ENCODE peak calls at places on chromosomes 2 and 18, in four cellular contexts. One of them, this sample, is unnamed.
A peak's percentile ranks its signal among the peaks of the same experiment; 100 is the strongest.

GRCh38 chr2:85524567-85524923 is 14.4 kb upstream of the MAT2A start:
- DNase-seq in gastrocnemius medialis: no peak
- DNase-seq in ovary: no peak
- DNase-seq in fibroblast of lung: no peak
- DNase-seq in this sample: peak; percentile 78

GRCh38 chr2:166239548-166239947 is 111.7 kb upstream of the SCN1A start:
- DNase-seq in gastrocnemius medialis: no peak
- DNase-seq in ovary: no peak
- DNase-seq in fibroblast of lung: peak; percentile 96
- DNase-seq in this sample: no peak

GRCh38 chr18:74476154-74476553 is 19.0 kb upstream of the DIPK1C start:
- DNase-seq in gastrocnemius medialis: no peak
- DNase-seq in ovary: no peak
- DNase-seq in fibroblast of lung: no peak
- DNase-seq in this sample: no peak

GRCh38 chr2:11111811-11112425 is 43.3 kb upstream of the SLC66A3 start:
- DNase-seq in gastrocnemius medialis: no peak
- DNase-seq in ovary: no peak
- DNase-seq in fibroblast of lung: peak; percentile 25
- DNase-seq in this sample: no peak

GRCh38 chr18:25726278-25726677 is 364.1 kb downstream of the SS18 start:
- DNase-seq in gastrocnemius medialis: no peak
- DNase-seq in ovary: no peak
- DNase-seq in fibroblast of lung: peak; percentile 73
- DNase-seq in this sample: peak; percentile 46

GRCh38 chr2:137348301-137348700 is 583.0 kb downstream of the THSD7B start:
- DNase-seq in gastrocnemius medialis: no peak
- DNase-seq in ovary: no peak
- DNase-seq in fibroblast of lung: no peak
- DNase-seq in this sample: no peak

GRCh38 chr2:159807183-159808037 is 9.4 kb upstream of the CD302 start:
- DNase-seq in gastrocnemius medialis: no peak
- DNase-seq in ovary: no peak
- DNase-seq in fibroblast of lung: peak; percentile 46
- DNase-seq in this sample: peak; percentile 35

GRCh38 chr2:76861708-76862107 is 660.5 kb downstream of the LRRTM4 start:
- DNase-seq in gastrocnemius medialis: no peak
- DNase-seq in ovary: no peak
- DNase-seq in fibroblast of lung: peak; percentile 0
- DNase-seq in this sample: no peak

GRCh38 chr2:65790676-65790935 is 358.2 kb upstream of the SPRED2 start:
- DNase-seq in gastrocnemius medialis: no peak
- DNase-seq in ovary: no peak
- DNase-seq in fibroblast of lung: no peak
- DNase-seq in this sample: no peak

GRCh38 chr2:205364261-205364660 is 318.0 kb upstream of the NRP2 start:
- DNase-seq in gastrocnemius medialis: no peak
- DNase-seq in ovary: no peak
- DNase-seq in fibroblast of lung: no peak
- DNase-seq in this sample: no peak

GRCh38 chr2:10721344-10722251 is at the start of gene ATP6V1C2:
- DNase-seq in gastrocnemius medialis: no peak
- DNase-seq in ovary: no peak
- DNase-seq in fibroblast of lung: no peak
- DNase-seq in this sample: no peak

GRCh38 chr2:119606674-119607073 is 62.4 kb downstream of the CFAP221 start:
- DNase-seq in gastrocnemius medialis: no peak
- DNase-seq in ovary: no peak
- DNase-seq in fibroblast of lung: no peak
- DNase-seq in this sample: no peak

GRCh38 chr2:99597616-99598015 is 107.8 kb upstream of the REV1 start:
- DNase-seq in gastrocnemius medialis: no peak
- DNase-seq in ovary: no peak
- DNase-seq in fibroblast of lung: peak; percentile 96
- DNase-seq in this sample: no peak

GRCh38 chr2:204343685-204344084 is 201.6 kb upstream of the PARD3B start:
- DNase-seq in gastrocnemius medialis: no peak
- DNase-seq in ovary: no peak
- DNase-seq in fibroblast of lung: no peak
- DNase-seq in this sample: no peak

GRCh38 chr18:79450289-79450920 is 54.7 kb downstream of the NFATC1 start:
- DNase-seq in gastrocnemius medialis: no peak
- DNase-seq in ovary: no peak
- DNase-seq in fibroblast of lung: no peak
- DNase-seq in this sample: no peak

GRCh38 chr2:217805679-217806479 is 196.9 kb downstream of the TNS1 start:
- DNase-seq in gastrocnemius medialis: no peak
- DNase-seq in ovary: no peak
- DNase-seq in fibroblast of lung: no peak
- DNase-seq in this sample: no peak

GRCh38 chr2:8644605-8645175 is 37.2 kb upstream of the ID2 start:
- DNase-seq in gastrocnemius medialis: no peak
- DNase-seq in ovary: no peak
- DNase-seq in fibroblast of lung: no peak
- DNase-seq in this sample: no peak

GRCh38 chr2:217929757-217930707 is 72.8 kb downstream of the TNS1 start:
- DNase-seq in gastrocnemius medialis: no peak
- DNase-seq in ovary: no peak
- DNase-seq in fibroblast of lung: peak; percentile 93
- DNase-seq in this sample: no peak

GRCh38 chr2:76180676-76181075 is 470.0 kb upstream of the GCFC2 start:
- DNase-seq in gastrocnemius medialis: no peak
- DNase-seq in ovary: no peak
- DNase-seq in fibroblast of lung: no peak
- DNase-seq in this sample: no peak

GRCh38 chr2:146131785-146132184 is 1611.9 kb upstream of the ZEB2 start:
- DNase-seq in gastrocnemius medialis: no peak
- DNase-seq in ovary: no peak
- DNase-seq in fibroblast of lung: no peak
- DNase-seq in this sample: no peak

GRCh38 chr2:133705287-133705686 is 137.0 kb upstream of the NCKAP5 start:
- DNase-seq in gastrocnemius medialis: no peak
- DNase-seq in ovary: no peak
- DNase-seq in fibroblast of lung: peak; percentile 13
- DNase-seq in this sample: peak; percentile 3

GRCh38 chr2:169619946-169620345 is 35.8 kb downstream of the PPIG start:
- DNase-seq in gastrocnemius medialis: no peak
- DNase-seq in ovary: no peak
- DNase-seq in fibroblast of lung: peak; percentile 32
- DNase-seq in this sample: no peak

GRCh38 chr2:168849610-168850009 is 40.6 kb downstream of the SPC25 start:
- DNase-seq in gastrocnemius medialis: no peak
- DNase-seq in ovary: peak; percentile 78
- DNase-seq in fibroblast of lung: peak; percentile 22
- DNase-seq in this sample: peak; percentile 70

GRCh38 chr2:226478121-226478809 is 321.4 kb downstream of the IRS1 start:
- DNase-seq in gastrocnemius medialis: peak; percentile 71
- DNase-seq in ovary: peak; percentile 62
- DNase-seq in fibroblast of lung: peak; percentile 97
- DNase-seq in this sample: peak; percentile 85

GRCh38 chr2:153477096-153477555 is 1.4 kb downstream of the RPRM start:
- DNase-seq in gastrocnemius medialis: no peak
- DNase-seq in ovary: peak; percentile 68
- DNase-seq in fibroblast of lung: no peak
- DNase-seq in this sample: peak; percentile 13

GRCh38 chr2:120305296-120305695 is 40.6 kb upstream of the INHBB start:
- DNase-seq in gastrocnemius medialis: no peak
- DNase-seq in ovary: no peak
- DNase-seq in fibroblast of lung: no peak
- DNase-seq in this sample: peak; percentile 28

GRCh38 chr2:118386636-118387302 is 298.5 kb downstream of the INSIG2 start:
- DNase-seq in gastrocnemius medialis: no peak
- DNase-seq in ovary: no peak
- DNase-seq in fibroblast of lung: peak; percentile 80
- DNase-seq in this sample: no peak

DNA sequence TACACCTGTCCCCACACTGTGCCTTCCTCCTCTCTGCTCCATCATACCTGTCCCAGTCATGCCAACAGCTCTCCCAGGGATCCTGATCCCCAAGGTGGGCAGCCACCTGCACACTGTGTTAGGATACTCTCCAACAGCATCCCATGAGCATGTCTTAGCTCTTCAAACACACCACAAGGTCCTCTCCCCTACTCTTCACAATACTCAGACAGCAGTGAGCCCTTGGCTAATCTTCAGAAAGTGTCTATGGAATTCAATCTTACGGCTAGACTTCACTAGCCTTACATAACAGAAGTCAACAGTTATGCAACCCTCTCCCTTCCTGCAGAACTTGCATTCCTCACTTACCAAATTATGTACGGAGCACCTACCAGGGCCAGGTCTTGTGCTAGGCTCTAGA is 79.9 kb downstream of the MYO5B start:
- DNase-seq in gastrocnemius medialis: no peak
- DNase-seq in ovary: no peak
- DNase-seq in fibroblast of lung: peak; percentile 20
- DNase-seq in this sample: no peak
- H3K27me3 ChIP-seq in gastrocnemius medialis: no peaks in the 10 kb centered on the region
- H3K27me3 ChIP-seq in ovary: no peaks in the 10 kb centered on the region
- H3K27me3 ChIP-seq in fibroblast of lung: no peaks in the 10 kb centered on the region
- H3K27me3 ChIP-seq in this sample: no peaks in the 10 kb centered on the region

DNA sequence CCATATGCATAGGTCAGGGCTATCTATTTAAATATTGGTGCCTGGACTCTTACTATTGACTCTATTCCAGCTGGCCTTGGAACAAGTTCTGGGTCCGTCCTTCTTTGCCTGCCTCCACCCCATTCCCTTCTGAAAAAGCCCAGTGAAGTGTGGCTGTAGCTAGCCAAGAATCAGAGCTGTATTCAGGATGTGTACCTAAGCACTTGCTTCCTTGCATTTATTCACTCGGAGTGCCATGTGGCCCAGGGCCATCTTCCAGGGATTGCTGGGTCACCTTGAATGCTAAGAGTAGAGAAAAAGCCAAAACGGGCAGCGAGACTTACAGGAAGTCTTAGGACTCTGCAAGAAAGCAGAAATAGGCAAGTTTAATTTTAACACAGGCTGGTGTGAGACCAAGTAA is 4.0 kb downstream of the ITGA6 start:
- DNase-seq in gastrocnemius medialis: no peak
- DNase-seq in ovary: no peak
- DNase-seq in fibroblast of lung: no peak
- DNase-seq in this sample: no peak
- H3K27me3 ChIP-seq in gastrocnemius medialis: no peaks in the 10 kb centered on the region
- H3K27me3 ChIP-seq in ovary: no peaks in the 10 kb centered on the region
- H3K27me3 ChIP-seq in fibroblast of lung: no peaks in the 10 kb centered on the region
- H3K27me3 ChIP-seq in this sample: no peaks in the 10 kb centered on the region

GRCh38 chr18:9519431-9519830 is 44.1 kb downstream of the RALBP1 start:
- DNase-seq in gastrocnemius medialis: no peak
- DNase-seq in ovary: no peak
- DNase-seq in fibroblast of lung: no peak
- DNase-seq in this sample: no peak

GRCh38 chr18:9517869-9518268 is 42.6 kb downstream of the RALBP1 start:
- DNase-seq in gastrocnemius medialis: no peak
- DNase-seq in ovary: no peak
- DNase-seq in fibroblast of lung: no peak
- DNase-seq in this sample: no peak

GRCh38 chr18:9520666-9521065 is 45.4 kb downstream of the RALBP1 start:
- DNase-seq in gastrocnemius medialis: no peak
- DNase-seq in ovary: no peak
- DNase-seq in fibroblast of lung: peak; percentile 44
- DNase-seq in this sample: no peak

GRCh38 chr18:9513971-9514512 is 38.7 kb downstream of the RALBP1 start:
- DNase-seq in gastrocnemius medialis: no peak
- DNase-seq in ovary: no peak
- DNase-seq in fibroblast of lung: peak; percentile 86
- DNase-seq in this sample: no peak

GRCh38 chr18:9516437-9517064 is 41.2 kb downstream of the RALBP1 start:
- DNase-seq in gastrocnemius medialis: no peak
- DNase-seq in ovary: no peak
- DNase-seq in fibroblast of lung: peak; percentile 42
- DNase-seq in this sample: peak; percentile 56
- H3K27me3 ChIP-seq in gastrocnemius medialis: no peaks in the 10 kb centered on the region
- H3K27me3 ChIP-seq in ovary: no peaks in the 10 kb centered on the region
- H3K27me3 ChIP-seq in fibroblast of lung: no peaks in the 10 kb centered on the region
- H3K27me3 ChIP-seq in this sample: no peaks in the 10 kb centered on the region

GRCh38 chr2:222434204-222434603 is 9.9 kb downstream of the SGPP2 start:
- DNase-seq in gastrocnemius medialis: no peak
- DNase-seq in ovary: no peak
- DNase-seq in fibroblast of lung: no peak
- DNase-seq in this sample: no peak

GRCh38 chr2:222430071-222430470 is 5.7 kb downstream of the SGPP2 start:
- DNase-seq in gastrocnemius medialis: no peak
- DNase-seq in ovary: no peak
- DNase-seq in fibroblast of lung: no peak
- DNase-seq in this sample: no peak

GRCh38 chr2:222431859-222432258 is 7.5 kb downstream of the SGPP2 start:
- DNase-seq in gastrocnemius medialis: no peak
- DNase-seq in ovary: no peak
- DNase-seq in fibroblast of lung: no peak
- DNase-seq in this sample: no peak

GRCh38 chr2:222436040-222436413 is 11.7 kb downstream of the SGPP2 start:
- DNase-seq in gastrocnemius medialis: no peak
- DNase-seq in ovary: no peak
- DNase-seq in fibroblast of lung: no peak
- DNase-seq in this sample: no peak

GRCh38 chr2:222433381-222434173 is 9.2 kb downstream of the SGPP2 start:
- DNase-seq in gastrocnemius medialis: no peak
- DNase-seq in ovary: no peak
- DNase-seq in fibroblast of lung: no peak
- DNase-seq in this sample: no peak
- H3K27me3 ChIP-seq in gastrocnemius medialis: no peaks in the 10 kb centered on the region
- H3K27me3 ChIP-seq in ovary: no peaks in the 10 kb centered on the region
- H3K27me3 ChIP-seq in fibroblast of lung: no peaks in the 10 kb centered on the region
- H3K27me3 ChIP-seq in this sample: no peaks in the 10 kb centered on the region